ENCODE peak calls at places on chromosomes 3 and 15, in four cellular contexts. U is K562, B is GM12878, W is H1. C is an unnamed sample.

GRCh38 chr15:74768771-74769342 is 13.0 kb upstream of the CSK start:
- DNase-seq in W (no peak), U (peak), B (no peak), C (peak)

GRCh38 chr3:185308126-185308754 is 54.4 kb upstream of the EHHADH start:
- DNase-seq in B (peak), W (peak), U (peak), C (peak)

GRCh38 chr3:15768421-15769255 is 29.1 kb downstream of the ANKRD28 start:
- DNase-seq in B (peak), W (no peak), U (peak), C (peak)

GRCh38 chr15:40160021-40160420 is 848 bp upstream of the BUB1B start:
- DNase-seq in W (no peak), B (no peak), U (no peak), C (no peak)

GRCh38 chr15:67085818-67086649 is 20.6 kb downstream of the SMAD3 start:
- DNase-seq in U (peak), B (peak), W (no peak), C (peak)

GRCh38 chr3:13200465-13200864 is 127.2 kb upstream of the IQSEC1 start:
- DNase-seq in U (no peak), B (no peak), W (no peak), C (no peak)

GRCh38 chr3:193711964-193712598 is 119.1 kb downstream of the OPA1 start:
- DNase-seq in W (no peak), U (no peak), B (no peak), C (no peak)

GRCh38 chr3:58052373-58053273 is 44.4 kb downstream of the FLNB start:
- DNase-seq in W (no peak), U (peak), B (no peak), C (peak)

GRCh38 chr3:170164720-170165119 is 16.8 kb downstream of the PHC3 start:
- DNase-seq in W (no peak), B (no peak), U (no peak), C (no peak)

GRCh38 chr3:162769559-162769958 is 1273.0 kb downstream of the OTOL1 start:
- DNase-seq in B (no peak), W (no peak), U (no peak), C (peak)

GRCh38 chr3:155556531-155556930 is 188.3 kb downstream of the PLCH1 start:
- DNase-seq in B (no peak), W (no peak), U (no peak), C (no peak)

GRCh38 chr3:155553800-155554199 is 191.1 kb downstream of the PLCH1 start:
- DNase-seq in U (no peak), W (no peak), B (no peak), C (no peak)

GRCh38 chr3:155550386-155550785 is 194.5 kb downstream of the PLCH1 start:
- DNase-seq in W (no peak), B (no peak), U (no peak), C (no peak)

GRCh38 chr3:155555479-155556065 is 189.3 kb downstream of the PLCH1 start:
- DNase-seq in U (no peak), B (no peak), W (no peak), C (no peak)

DNA sequence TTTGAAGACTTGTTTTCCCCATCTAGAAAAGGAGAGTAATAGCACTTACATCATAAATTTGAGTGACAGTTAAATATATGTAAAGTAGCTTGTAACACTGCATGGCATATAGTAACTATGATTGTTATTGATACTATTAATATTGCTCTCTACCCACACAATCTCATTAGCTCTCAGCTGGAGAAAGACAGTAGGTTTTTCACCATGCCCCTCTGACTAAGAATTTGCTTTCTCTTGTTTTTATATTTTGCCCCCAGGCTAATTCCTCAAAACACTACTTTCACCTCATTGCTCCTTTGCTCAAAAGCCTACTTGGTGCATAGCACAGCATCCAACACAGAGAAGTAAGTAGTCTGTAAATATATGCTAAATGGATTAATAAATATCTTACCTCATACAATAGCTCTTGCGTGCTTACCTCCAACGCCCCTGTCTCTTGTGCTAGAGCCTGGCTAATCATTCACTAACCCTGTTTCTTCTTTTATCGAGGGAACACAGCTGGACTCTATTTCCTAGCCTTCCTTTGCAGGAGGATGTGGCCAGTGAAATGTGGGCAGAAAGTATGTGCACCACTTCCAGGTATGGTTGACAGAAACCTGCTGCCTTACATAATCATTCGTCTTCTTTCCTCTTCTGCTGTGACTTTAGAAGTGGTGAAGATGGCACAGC is 190.0 kb downstream of the PLCH1 start:
- DNase-seq in B (peak), W (no peak), U (no peak), C (no peak)
- TF ChIP-seq CHD1 in B (no peak), W (no peak), U (no peak), C (no peak)

GRCh38 chr15:90664650-90665287 is 52.4 kb upstream of the BLM start:
- DNase-seq in W (no peak), U (peak), B (no peak), C (peak)
- TF ChIP-seq CHD1 in W (no peak), U (no peak), B (peak), C (no peak)

DNA sequence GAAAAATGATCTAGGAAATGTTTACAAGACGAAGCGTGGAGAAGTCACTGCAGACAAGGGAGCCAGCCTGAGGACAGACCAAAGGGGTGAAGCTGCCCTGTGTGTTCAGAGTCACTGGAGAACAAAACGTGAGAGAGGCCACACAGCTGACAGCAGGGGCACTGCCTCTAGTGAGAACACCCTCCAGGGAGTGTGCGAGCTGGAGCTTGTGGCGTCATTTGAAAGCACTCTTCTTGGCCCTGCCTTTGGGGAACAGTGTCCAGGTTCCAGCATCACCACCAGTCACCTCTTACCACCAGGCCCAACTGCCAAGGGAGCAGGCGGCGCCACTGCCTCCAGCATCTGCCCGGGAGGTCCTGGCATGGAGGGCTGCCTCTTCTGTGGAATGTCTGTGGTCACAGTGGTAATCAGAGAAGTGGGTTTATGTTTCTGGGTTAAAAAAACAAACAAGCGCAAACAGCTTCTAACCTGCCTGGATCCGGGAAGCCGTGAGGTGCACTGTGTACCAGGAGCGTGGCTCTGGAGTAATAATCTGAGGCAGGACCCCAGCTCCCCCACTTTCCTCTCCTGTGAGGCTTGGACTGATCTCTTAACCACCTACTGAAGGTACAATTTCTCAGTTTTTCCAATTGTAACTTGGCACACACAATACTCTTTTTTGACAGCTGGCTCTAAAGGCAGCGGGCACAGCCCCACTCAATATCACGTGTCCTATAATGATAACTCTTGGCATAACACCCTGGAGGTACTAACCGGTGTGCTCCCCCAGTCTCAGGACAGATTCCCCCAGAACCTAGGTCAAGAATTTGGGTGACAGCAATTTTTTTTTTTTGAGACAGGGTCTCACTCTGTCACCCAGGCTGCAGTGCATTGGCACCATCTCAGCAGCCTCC is 32.2 kb upstream of the CDCP1 start:
- DNase-seq in U (no peak), W (no peak), B (no peak), C (peak)
- TF ChIP-seq CHD1 in U (no peak), W (no peak), B (no peak), C (no peak)

GRCh38 chr15:63063877-63064409 is 21.4 kb downstream of the TPM1 start:
- DNase-seq in W (no peak), B (no peak), U (no peak), C (no peak)
- TF ChIP-seq CHD1 in W (no peak), B (no peak), U (no peak), C (no peak)

DNA sequence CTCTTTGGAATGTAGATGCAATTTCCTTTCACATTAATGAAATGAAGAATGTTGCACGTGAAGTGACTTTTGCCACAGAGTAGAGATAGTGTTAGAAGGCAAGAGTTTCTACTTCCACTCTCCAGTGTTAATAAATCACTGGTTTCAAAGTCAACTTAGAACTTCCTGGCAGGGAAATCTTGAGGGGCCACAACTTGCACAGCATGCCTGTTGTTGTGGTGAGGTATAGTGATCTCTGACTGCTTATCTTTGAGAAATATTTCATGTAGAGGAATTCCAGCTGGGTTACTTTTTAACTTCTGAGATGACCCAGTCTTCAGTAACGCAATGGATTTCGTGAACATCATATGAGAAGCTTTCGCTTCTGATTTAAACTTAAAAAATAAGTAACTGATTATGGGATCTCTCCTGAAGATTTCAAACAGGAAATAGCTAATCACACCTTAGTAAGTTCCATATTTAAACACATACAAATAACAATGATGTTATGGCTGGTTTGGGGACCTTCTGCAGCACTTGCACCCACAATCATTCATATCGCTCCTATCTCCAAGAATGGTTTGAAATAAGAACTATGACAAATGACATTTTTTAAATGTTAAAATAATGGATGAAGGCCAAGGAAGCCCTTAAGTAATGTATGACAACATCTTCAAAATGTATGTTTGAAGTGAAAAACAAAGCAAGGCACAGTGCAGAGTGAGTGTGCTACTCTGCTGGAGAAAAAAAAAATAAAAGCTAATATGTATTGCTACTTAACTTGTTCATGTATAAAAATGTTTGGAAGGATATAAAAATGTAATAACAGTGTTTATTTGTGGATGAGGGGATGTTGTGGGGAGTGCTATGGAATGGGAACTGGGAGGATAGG is 726.5 kb upstream of the NECTIN3 start:
- DNase-seq in W (no peak), U (no peak), B (no peak), C (peak)
- TF ChIP-seq CHD1 in W (no peak), U (no peak), B (no peak), C (no peak)

GRCh38 chr15:41494190-41494921 is 682 bp downstream of the ITPKA start:
- DNase-seq in U (peak), B (no peak), W (no peak), C (no peak)
- TF ChIP-seq CHD1 in U (peak), B (no peak), W (no peak), C (no peak)

GRCh38 chr3:30502742-30503073 is 103.7 kb upstream of the TGFBR2 start:
- DNase-seq in B (peak), U (no peak), W (no peak), C (peak)

GRCh38 chr3:30501526-30501925 is 104.9 kb upstream of the TGFBR2 start:
- DNase-seq in U (no peak), W (no peak), B (no peak), C (no peak)

GRCh38 chr3:30500666-30501399 is 105.6 kb upstream of the TGFBR2 start:
- DNase-seq in U (no peak), B (peak), W (no peak), C (no peak)

GRCh38 chr3:30503431-30503830 is 103.0 kb upstream of the TGFBR2 start:
- DNase-seq in U (no peak), W (no peak), B (no peak), C (no peak)

DNA sequence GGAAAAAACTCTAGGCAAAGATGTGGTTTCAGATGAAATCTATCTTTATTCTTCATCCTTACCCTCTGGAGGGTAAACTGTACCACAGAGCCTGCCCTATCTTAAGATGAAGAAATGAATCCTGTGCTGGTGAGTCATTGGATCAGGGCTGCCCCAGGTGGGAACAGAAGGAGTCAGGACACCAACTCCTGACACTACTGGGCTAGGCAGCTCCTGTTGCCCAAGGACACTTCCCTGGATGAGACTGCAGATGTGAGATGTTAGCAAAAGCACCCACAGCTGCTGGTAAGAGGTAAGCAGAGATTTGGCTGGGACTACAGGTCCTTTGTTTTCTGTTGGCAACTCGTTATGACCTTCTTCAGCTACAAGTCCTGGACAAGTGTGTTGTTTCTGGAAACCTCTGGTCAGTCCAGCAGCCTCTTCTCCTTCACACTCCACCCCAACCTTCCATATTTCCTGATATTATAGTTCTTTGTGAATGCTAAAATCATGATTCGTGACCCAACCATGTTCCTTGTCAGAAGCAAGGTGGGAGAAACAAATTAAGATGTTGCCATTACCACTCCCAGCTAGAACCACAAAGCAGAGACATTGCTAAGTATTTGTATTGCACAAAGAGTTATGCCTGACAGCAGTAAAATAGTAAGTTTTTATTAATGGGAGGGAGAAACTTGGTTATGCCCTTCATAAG is 104.2 kb upstream of the TGFBR2 start:
- DNase-seq in W (no peak), B (no peak), U (no peak), C (no peak)
- TF ChIP-seq CHD1 in W (no peak), B (no peak), U (no peak), C (no peak)

GRCh38 chr3:160564205-160564922 is 1.0 kb downstream of the KPNA4 start:
- DNase-seq in W (no peak), U (peak), B (no peak), C (no peak)

GRCh38 chr3:160565442-160566403 is at the start of gene KPNA4:
- DNase-seq in U (peak), B (peak), W (peak), C (peak)

GRCh38 chr3:160566499-160566898 is 1.1 kb upstream of the KPNA4 start:
- DNase-seq in U (no peak), W (no peak), B (no peak), C (no peak)

GRCh38 chr3:160562952-160563351 is 2.4 kb downstream of the KPNA4 start:
- DNase-seq in B (no peak), U (no peak), W (no peak), C (no peak)

DNA sequence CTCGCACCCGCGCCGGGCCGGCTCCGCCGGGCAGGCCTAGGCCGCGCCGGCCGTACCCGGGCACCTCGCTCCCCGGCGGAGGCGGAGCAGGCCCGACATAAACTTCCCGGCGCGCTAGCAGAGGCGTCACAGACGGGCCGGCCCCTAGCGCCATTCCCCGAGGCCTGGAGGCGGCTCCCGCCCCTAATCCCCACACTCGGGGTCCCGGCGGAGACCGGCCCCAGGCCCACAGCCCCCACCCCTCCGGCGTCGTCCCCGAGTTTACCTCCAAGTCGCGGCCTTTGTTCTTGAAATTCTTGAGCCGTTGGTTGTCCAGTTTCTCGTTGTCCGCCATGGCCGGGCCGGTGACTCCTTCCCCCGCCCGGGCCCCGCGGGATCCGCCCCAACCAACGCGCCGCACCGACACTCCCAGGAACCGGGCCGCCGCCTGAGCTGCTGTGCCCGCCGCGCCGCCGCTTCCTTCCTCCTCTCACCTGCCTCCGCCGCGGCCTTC is 376 bp downstream of the KPNA4 start:
- DNase-seq in U (peak), B (no peak), W (no peak), C (peak)
- TF ChIP-seq CHD1 in U (peak), B (no peak), W (no peak), C (no peak)

C was measured in IMR-90.